ENCODE peak calls at places on chromosomes 2 and 18, in eight cellular contexts. T is AG04449; Y is M059J; H is keratinocyte; A is T-helper 1 cell; J is LHCN-M2; L is stimulated activated CD8-positive, alpha-beta memory T cell treated with anti-CD3 and anti-CD28 coated beads, Interleukin-7, amount 100 ng/mL, for 24 hours; Z is endodermal cell. B is an unnamed sample.

GRCh38 chr2:49146412-49146811 is 7.9 kb downstream of the FSHR start:
- DNase-seq in T (no peak), Y (no peak), H (no peak), A (no peak), J (no peak), L (no peak), Z (no peak), B (no peak)

GRCh38 chr2:207479198-207479785 is 50.5 kb upstream of the CREB1 start:
- DNase-seq in T (no peak), Y (no peak), H (no peak), A (no peak), J (no peak), L (no peak), Z (no peak), B (peak)

GRCh38 chr2:17309741-17310339 is 208.4 kb downstream of the RAD51AP2 start:
- DNase-seq in T (no peak), Y (peak), H (no peak), A (no peak), J (peak), L (no peak), Z (peak), B (peak)

GRCh38 chr18:22197668-22198067 is 28.3 kb downstream of the GATA6 start:
- DNase-seq in T (no peak), Y (no peak), H (no peak), A (no peak), J (no peak), L (no peak), Z (no peak), B (no peak)

GRCh38 chr2:283996-284794 is 3.7 kb downstream of the ALKAL2 start:
- DNase-seq in T (no peak), Y (peak), H (no peak), A (no peak), J (no peak), L (no peak), Z (peak), B (no peak)

GRCh38 chr2:45128580-45128997 is 119.3 kb upstream of the SIX2 start:
- DNase-seq in T (peak), Y (peak), H (no peak), A (no peak), J (peak), L (no peak), Z (no peak), B (peak)

GRCh38 chr2:169300617-169301530 is 61.5 kb downstream of the LRP2 start:
- DNase-seq in T (no peak), Y (no peak), H (no peak), A (no peak), J (no peak), L (no peak), Z (no peak), B (no peak)

GRCh38 chr2:127000937-127001336 is 102.2 kb downstream of the TEX51 start:
- DNase-seq in T (no peak), Y (peak), H (no peak), A (no peak), J (no peak), L (no peak), Z (no peak), B (no peak)

GRCh38 chr2:220181158-220181557 is 553.7 kb downstream of the SLC4A3 start:
- DNase-seq in T (no peak), Y (peak), H (no peak), A (no peak), J (no peak), L (no peak), Z (no peak), B (peak)

GRCh38 chr2:14256890-14257289 is 375.6 kb upstream of the LRATD1 start:
- DNase-seq in T (no peak), Y (no peak), H (peak), A (no peak), J (no peak), L (no peak), Z (peak), B (peak)

GRCh38 chr2:126752876-126753275 is 96.9 kb downstream of the GYPC start:
- DNase-seq in T (no peak), Y (no peak), H (no peak), A (no peak), J (no peak), L (no peak), Z (no peak), B (no peak)

GRCh38 chr18:79200546-79201268 is 131.5 kb downstream of the ATP9B start:
- DNase-seq in T (no peak), Y (peak), H (no peak), A (peak), J (no peak), L (no peak), Z (peak), B (no peak)

GRCh38 chr2:42800981-42801380 is 8.6 kb upstream of the HAAO start:
- DNase-seq in T (no peak), Y (no peak), H (no peak), A (no peak), J (no peak), L (no peak), Z (no peak), B (no peak)

GRCh38 chr18:30992231-30992630 is 50.3 kb downstream of the DSC3 start:
- DNase-seq in T (no peak), Y (no peak), H (no peak), A (no peak), J (no peak), L (no peak), Z (no peak), B (peak)

GRCh38 chr2:101540518-101540917 is 65.6 kb upstream of the RFX8 start:
- DNase-seq in T (no peak), Y (peak), H (no peak), A (no peak), J (peak), L (no peak), Z (no peak), B (peak)

GRCh38 chr2:32379352-32379751 is 22.5 kb downstream of the BIRC6 start:
- DNase-seq in T (no peak), Y (no peak), H (no peak), A (no peak), J (no peak), L (no peak), Z (no peak), B (no peak)

GRCh38 chr2:219207254-219207883 is 787 bp downstream of the ZFAND2B start:
- DNase-seq in T (no peak), Y (no peak), H (no peak), A (no peak), J (no peak), L (no peak), Z (no peak), B (no peak)

GRCh38 chr2:233668605-233669260 is 3.0 kb upstream of the UGT1A9 start:
- DNase-seq in T (no peak), Y (no peak), H (no peak), A (no peak), J (no peak), L (no peak), Z (no peak), B (peak)

GRCh38 chr2:179613701-179614100 is 247.7 kb downstream of the ZNF385B start:
- DNase-seq in T (no peak), Y (peak), H (peak), A (no peak), J (peak), L (no peak), Z (no peak), B (peak)

GRCh38 chr2:144493027-144493809 is 26.7 kb downstream of the ZEB2 start:
- DNase-seq in T (no peak), Y (no peak), H (no peak), A (no peak), J (no peak), L (no peak), Z (no peak), B (no peak)

GRCh38 chr2:108634591-108635160 is 84.6 kb upstream of the RANBP2 start:
- DNase-seq in T (no peak), Y (no peak), H (no peak), A (no peak), J (no peak), L (no peak), Z (no peak), B (no peak)

GRCh38 chr18:62963522-62963921 is 248.2 kb downstream of the PHLPP1 start:
- DNase-seq in T (no peak), Y (no peak), H (no peak), A (no peak), J (no peak), L (no peak), Z (no peak), B (no peak)

GRCh38 chr2:168685619-168686453 is 116.6 kb upstream of the NOSTRIN start:
- DNase-seq in T (no peak), Y (no peak), H (no peak), A (no peak), J (peak), L (no peak), Z (peak), B (no peak)

GRCh38 chr2:13492262-13492661 is 775.5 kb downstream of the TRIB2 start:
- DNase-seq in T (no peak), Y (no peak), H (no peak), A (no peak), J (no peak), L (no peak), Z (no peak), B (no peak)

GRCh38 chr2:41907716-41908328 is 140.0 kb upstream of the PKDCC start:
- DNase-seq in T (no peak), Y (peak), H (no peak), A (no peak), J (peak), L (no peak), Z (no peak), B (peak)

GRCh38 chr2:96647681-96648080 is 5.1 kb downstream of the FER1L5 start:
- DNase-seq in T (no peak), Y (no peak), H (no peak), A (no peak), J (no peak), L (no peak), Z (no peak), B (no peak)

B was measured in renal cortical epithelial cell.